ENCODE peak calls at places on chromosomes 11 and 22, in eight cellular contexts. B, X, K, R, U, L, F and J are unnamed samples.

GRCh38 chr11:18016789-18017188 is 3.9 kb upstream of the SERGEF start:
- DNase-seq in B (no peak), U (no peak), K (no peak), R (no peak), L (peak; percentile 78), X (no peak), F (no peak), J (no peak)

GRCh38 chr11:18749681-18750319 is 23.8 kb upstream of the IGSF22 start:
- DNase-seq in K (no peak), F (peak; percentile 80), R (peak; percentile 17), X (peak; percentile 75), L (no peak), U (no peak), B (no peak), J (no peak)

GRCh38 chr22:22576244-22576988 is 17.4 kb upstream of the PRAME start:
- DNase-seq in R (peak; percentile 19), F (peak; percentile 16), X (peak; percentile 24), L (peak; percentile 96), U (peak; percentile 81), B (no peak), K (peak; percentile 41), J (peak; percentile 2)

GRCh38 chr11:118476676-118477075 is 40.4 kb downstream of the KMT2A start:
- DNase-seq in L (no peak), U (no peak), K (no peak), B (no peak), X (no peak), R (no peak), F (no peak), J (no peak)

GRCh38 chr11:47314992-47315391 is 37.5 kb downstream of the MYBPC3 start:
- DNase-seq in F (no peak), K (no peak), L (no peak), X (peak; percentile 55), R (no peak), B (no peak), U (no peak), J (no peak)

GRCh38 chr22:31230155-31230870 is 18.2 kb downstream of the LIMK2 start:
- DNase-seq in B (no peak), L (no peak), X (peak; percentile 44), F (peak; percentile 19), U (no peak), K (no peak), R (peak; percentile 48), J (no peak)

GRCh38 chr11:76670475-76671235 is at the start of gene LRRC32:
- DNase-seq in B (no peak), K (peak; percentile 78), R (no peak), U (peak; percentile 78), F (peak; percentile 11), X (no peak), L (peak; percentile 36), J (no peak)

GRCh38 chr11:62602141-62603071 is 741 bp upstream of the MTA2 start:
- DNase-seq in L (peak; percentile 83), X (peak; percentile 46), U (peak; percentile 79), B (peak; percentile 72), K (peak; percentile 64), F (peak; percentile 21), R (peak; percentile 62), J (no peak)

GRCh38 chr11:9750551-9750950 is 86.7 kb downstream of the SWAP70 start:
- DNase-seq in B (no peak), R (no peak), L (no peak), X (no peak), U (no peak), F (no peak), K (no peak), J (no peak)

GRCh38 chr22:24760708-24761306 is 13.7 kb downstream of the PIWIL3 start:
- DNase-seq in L (no peak), K (no peak), X (no peak), B (no peak), F (no peak), U (no peak), R (no peak), J (no peak)

GRCh38 chr11:93481279-93481678 is 61.9 kb downstream of the SMCO4 start:
- DNase-seq in L (no peak), R (no peak), B (peak; percentile 29), X (no peak), K (no peak), F (no peak), U (no peak), J (no peak)
- H3K27ac ChIP-seq in L (no peak overlapping the region), R (no peak overlapping the region), B (peak overlapping the region; percentile 52), X (no peak overlapping the region), K (no peak overlapping the region), F (no peak overlapping the region), U (no peak overlapping the region), J (no peak overlapping the region)

DNA sequence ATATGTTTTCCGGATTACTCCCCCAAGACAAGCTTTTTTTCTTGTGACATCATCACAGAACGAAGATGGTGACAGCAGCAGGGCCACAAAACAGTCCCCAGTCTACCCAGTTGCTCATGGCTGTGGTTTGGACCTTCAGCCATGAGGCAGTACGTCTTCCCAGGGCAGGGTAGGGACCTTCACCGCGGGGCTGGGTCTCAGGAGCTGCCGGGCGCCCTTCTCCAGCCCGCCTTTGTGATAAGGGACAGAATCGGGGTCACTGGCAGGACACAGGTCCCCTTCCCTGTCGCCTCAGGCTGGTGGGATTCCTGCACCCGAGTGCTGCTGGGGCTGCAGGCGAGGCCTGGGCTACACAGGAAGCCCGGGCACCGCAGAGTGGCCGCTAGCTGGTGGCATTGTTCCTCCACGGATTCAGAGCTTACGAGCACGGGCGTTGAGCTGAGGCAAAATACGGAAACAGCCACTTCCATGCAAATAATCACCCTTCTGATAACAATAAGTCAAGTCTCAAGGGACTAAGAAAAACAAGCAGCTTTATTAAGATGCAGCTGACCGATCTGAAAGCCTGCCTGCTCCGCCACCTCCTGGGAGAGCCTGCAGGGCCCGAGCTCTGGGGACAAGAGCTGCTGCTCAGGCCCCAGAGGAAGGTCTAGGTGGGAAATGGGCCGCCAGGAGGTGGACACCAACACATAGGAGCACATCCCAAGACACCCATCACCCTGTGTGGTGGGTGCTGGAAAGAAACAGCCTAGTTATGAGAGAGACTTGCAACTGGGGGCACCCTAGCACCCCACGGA is 12.3 kb downstream of the TBX1 start:
- DNase-seq in B (no peak), X (no peak), F (no peak), U (no peak), L (peak; percentile 65), K (no peak), R (no peak), J (no peak)
- TF ChIP-seq CTCF in B (no peak), X (no peak), F (no peak), U (no peak), L (no peak), K (no peak), R (no peak), J (no peak)

GRCh38 chr22:27655582-27656185 is 145.9 kb downstream of the MN1 start:
- DNase-seq in R (no peak), L (no peak), B (no peak), X (no peak), K (no peak), U (no peak), F (no peak), J (no peak)
- H3K27me3 ChIP-seq in R (no peaks in the 10 kb centered on the region), L (no peaks in the 10 kb centered on the region), B (no peaks in the 10 kb centered on the region), X (peaks cover 34% of the 10 kb centered on the region), K (no peaks in the 10 kb centered on the region), U (no peaks in the 10 kb centered on the region), F (peaks cover 4% of the 10 kb centered on the region), J (no peaks in the 10 kb centered on the region)

DNA sequence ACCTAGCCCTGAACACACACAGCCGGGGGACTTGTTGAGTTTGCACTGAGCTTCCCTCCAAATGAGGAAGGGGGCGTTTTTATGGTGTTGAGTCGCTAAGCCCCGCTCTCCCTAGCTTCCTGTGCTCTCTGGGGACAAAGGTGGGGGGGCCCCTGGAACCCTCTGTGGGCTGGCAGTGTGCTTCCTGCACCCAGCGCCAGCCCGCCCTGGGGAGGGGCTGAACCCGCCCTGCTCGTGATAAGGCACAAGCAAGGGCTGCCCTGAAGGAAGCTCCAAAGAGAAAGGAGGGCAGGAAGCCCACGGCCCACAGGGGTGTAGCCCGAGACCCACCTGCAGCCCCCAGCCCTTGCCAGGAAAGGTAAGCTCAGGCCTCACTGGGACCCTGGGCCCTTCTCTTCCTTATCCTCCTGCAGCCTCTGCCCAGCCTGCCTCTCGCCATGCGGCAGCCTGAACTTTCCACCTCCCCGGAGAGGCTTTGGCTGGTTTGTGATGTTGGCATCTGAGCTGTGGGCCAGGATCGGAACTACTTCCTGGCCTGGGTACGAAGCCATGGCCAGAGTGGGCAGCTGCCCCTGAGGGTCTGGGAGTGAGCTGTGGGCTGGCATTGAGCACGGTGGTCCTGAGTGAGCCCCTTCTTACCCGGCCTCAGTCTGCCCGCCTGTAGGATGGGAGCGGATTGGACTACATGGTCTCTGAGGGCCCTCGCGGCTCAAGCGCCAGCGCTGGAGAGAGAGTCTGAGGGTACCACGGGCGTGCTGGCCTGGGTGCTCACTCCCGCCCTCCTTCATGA is at the start of gene FERMT3:
- DNase-seq in R (peak; percentile 31), L (peak; percentile 84), F (no peak), U (no peak), K (peak; percentile 61), B (no peak), X (no peak), J (peak; percentile 51)
- H3K27ac ChIP-seq in R (peak within 1 kb of the TSS; percentile 17), L (peak within 1 kb of the TSS; percentile 100), F (peak within 1 kb of the TSS; percentile 89), U (peak within 1 kb of the TSS; percentile 3), K (peak within 1 kb of the TSS; percentile 71), B (peak within 1 kb of the TSS; percentile 95), X (peak within 1 kb of the TSS; percentile 62), J (peak within 1 kb of the TSS; percentile 86)